ENCODE peak calls at places on chromosome 2, in eight cellular contexts. F, M, Y, L, I, S, Q and J are unnamed samples.

GRCh38 chr2:30686000-30686399 is 121.2 kb downstream of the CAPN13 start:
- DNase-seq in F (peak), M (peak), Y (no peak), L (peak), I (peak), S (no peak), Q (no peak), J (no peak)

GRCh38 chr2:196287541-196287940 is 116.2 kb upstream of the STK17B start:
- DNase-seq in F (no peak), M (no peak), Y (no peak), L (no peak), I (no peak), S (no peak), Q (no peak), J (no peak)

GRCh38 chr2:140276661-140277060 is 1496.5 kb upstream of the NXPH2 start:
- DNase-seq in F (no peak), M (no peak), Y (no peak), L (no peak), I (no peak), S (no peak), Q (no peak), J (no peak)

GRCh38 chr2:64838817-64839216 is 150.4 kb upstream of the SLC1A4 start:
- DNase-seq in F (no peak), M (no peak), Y (no peak), L (no peak), I (no peak), S (no peak), Q (no peak), J (no peak)

GRCh38 chr2:132911726-132912724 is 242.0 kb upstream of the LYPD1 start:
- DNase-seq in F (peak), M (no peak), Y (no peak), L (peak), I (no peak), S (no peak), Q (no peak), J (no peak)

GRCh38 chr2:61937881-61938280 is 32.4 kb downstream of the COMMD1 start:
- DNase-seq in F (no peak), M (no peak), Y (no peak), L (no peak), I (no peak), S (no peak), Q (no peak), J (no peak)

GRCh38 chr2:145138626-145139025 is 618.7 kb upstream of the ZEB2 start:
- DNase-seq in F (no peak), M (no peak), Y (no peak), L (no peak), I (no peak), S (no peak), Q (no peak), J (no peak)

GRCh38 chr2:223536546-223536945 is 65.6 kb downstream of the SCG2 start:
- DNase-seq in F (peak), M (no peak), Y (no peak), L (no peak), I (no peak), S (no peak), Q (no peak), J (no peak)

GRCh38 chr2:12950957-12951656 is 234.4 kb downstream of the TRIB2 start:
- DNase-seq in F (no peak), M (no peak), Y (no peak), L (no peak), I (no peak), S (no peak), Q (no peak), J (no peak)

GRCh38 chr2:126639276-126639675 is 16.7 kb upstream of the GYPC start:
- DNase-seq in F (peak), M (no peak), Y (no peak), L (no peak), I (no peak), S (no peak), Q (no peak), J (no peak)

GRCh38 chr2:192886636-192887035 is 691.9 kb upstream of the TMEFF2 start:
- DNase-seq in F (no peak), M (no peak), Y (no peak), L (no peak), I (no peak), S (no peak), Q (no peak), J (no peak)

GRCh38 chr2:95372845-95373244 is 29.7 kb upstream of the FAHD2A start:
- DNase-seq in F (no peak), M (no peak), Y (no peak), L (no peak), I (no peak), S (no peak), Q (no peak), J (no peak)

GRCh38 chr2:221450280-221450679 is 121.8 kb downstream of the EPHA4 start:
- DNase-seq in F (no peak), M (no peak), Y (no peak), L (no peak), I (no peak), S (no peak), Q (no peak), J (no peak)

GRCh38 chr2:240912878-240913809 is 7.0 kb downstream of the CROCC2 start:
- DNase-seq in F (no peak), M (no peak), Y (no peak), L (no peak), I (no peak), S (no peak), Q (no peak), J (no peak)

GRCh38 chr2:176491172-176491904 is 222.1 kb downstream of the MTX2 start:
- DNase-seq in F (no peak), M (no peak), Y (peak), L (no peak), I (peak), S (no peak), Q (no peak), J (peak)

GRCh38 chr2:8426577-8426976 is 255.3 kb upstream of the ID2 start:
- DNase-seq in F (no peak), M (no peak), Y (no peak), L (no peak), I (no peak), S (no peak), Q (no peak), J (no peak)

GRCh38 chr2:241776336-241777166 is at the start of gene GAL3ST2:
- DNase-seq in F (no peak), M (no peak), Y (no peak), L (no peak), I (no peak), S (no peak), Q (no peak), J (no peak)

GRCh38 chr2:227127236-227127635 is 36.8 kb downstream of the COL4A4 start:
- DNase-seq in F (no peak), M (peak), Y (no peak), L (no peak), I (no peak), S (no peak), Q (no peak), J (no peak)

GRCh38 chr2:130766037-130766436 is 10.7 kb downstream of the AMER3 start:
- DNase-seq in F (no peak), M (no peak), Y (no peak), L (no peak), I (no peak), S (no peak), Q (no peak), J (no peak)

GRCh38 chr2:207078186-207078798 is 87.5 kb downstream of the KLF7 start:
- DNase-seq in F (no peak), M (no peak), Y (no peak), L (no peak), I (no peak), S (no peak), Q (no peak), J (no peak)

GRCh38 chr2:28449489-28450395 is 46.1 kb upstream of the PLB1 start:
- DNase-seq in F (no peak), M (no peak), Y (no peak), L (no peak), I (no peak), S (no peak), Q (peak), J (no peak)

GRCh38 chr2:145488571-145488970 is 968.7 kb upstream of the ZEB2 start:
- DNase-seq in F (no peak), M (no peak), Y (no peak), L (no peak), I (no peak), S (no peak), Q (no peak), J (no peak)

GRCh38 chr2:105584437-105585010 is 160.2 kb upstream of the NCK2 start:
- DNase-seq in F (no peak), M (no peak), Y (no peak), L (no peak), I (no peak), S (no peak), Q (no peak), J (no peak)

GRCh38 chr2:231568098-231568784 is 24.4 kb upstream of the TEX44 start:
- DNase-seq in F (no peak), M (no peak), Y (no peak), L (no peak), I (no peak), S (no peak), Q (no peak), J (no peak)

GRCh38 chr2:66495788-66496640 is 61.1 kb downstream of the MEIS1 start:
- DNase-seq in F (no peak), M (no peak), Y (peak), L (peak), I (no peak), S (no peak), Q (no peak), J (no peak)

GRCh38 chr2:69902213-69902922 is 8.6 kb downstream of the SNRNP27 start:
- DNase-seq in F (no peak), M (no peak), Y (no peak), L (no peak), I (peak), S (no peak), Q (no peak), J (peak)

GRCh38 chr2:12723741-12724463 is 7.2 kb downstream of the TRIB2 start:
- DNase-seq in F (no peak), M (no peak), Y (no peak), L (no peak), I (no peak), S (no peak), Q (no peak), J (no peak)